ENCODE peak calls at places on chromosomes 13 and 19, in five cellular contexts. F is cardiac fibroblast, T is iris pigment epithelial cell, H is SW 1271, S is MM.1S. W is an unnamed sample.

GRCh38 chr19:53812335-53812734 is 11.8 kb downstream of the NLRP12 start:
- DNase-seq in S (no peak), T (no peak), F (no peak), H (no peak), W (no peak)

GRCh38 chr13:76965759-76966421 is 17.6 kb downstream of the ACOD1 start:
- DNase-seq in S (no peak), T (peak; percentile 85), H (no peak), F (peak; percentile 89), W (peak; percentile 83)

GRCh38 chr19:17348700-17349099 is 11.3 kb downstream of the GTPBP3 start:
- DNase-seq in T (no peak), F (peak; percentile 85), S (no peak), H (no peak), W (peak; percentile 81)

GRCh38 chr13:41955605-41956004 is 5.3 kb downstream of the VWA8 start:
- DNase-seq in T (no peak), F (no peak), H (no peak), S (no peak), W (no peak)

GRCh38 chr19:55209430-55210119 is at the start of gene PTPRH:
- DNase-seq in H (no peak), S (no peak), T (no peak), F (no peak), W (no peak)

GRCh38 chr13:114140909-114141255 is 8.5 kb upstream of the RASA3 start:
- DNase-seq in S (no peak), F (no peak), H (no peak), T (no peak), W (no peak)

GRCh38 chr13:20206836-20207235 is 14.1 kb upstream of the GJB2 start:
- DNase-seq in T (no peak), H (no peak), S (no peak), F (no peak), W (no peak)

GRCh38 chr13:71759506-71760225 is 107.3 kb downstream of the DACH1 start:
- DNase-seq in T (no peak), H (no peak), S (no peak), F (no peak), W (peak; percentile 87)

GRCh38 chr13:113049981-113050380 is 55.6 kb upstream of the F7 start:
- DNase-seq in S (no peak), T (no peak), F (no peak), H (no peak), W (no peak)

GRCh38 chr19:27759896-27760295 is 1453.1 kb downstream of the UQCRFS1 start:
- DNase-seq in F (no peak), H (no peak), S (no peak), T (no peak), W (no peak)

GRCh38 chr19:40395956-40396355 is 6.0 kb upstream of the HIPK4 start:
- DNase-seq in S (peak; percentile 40), F (no peak), T (no peak), H (no peak), W (no peak)

GRCh38 chr13:95530178-95530577 is 22.3 kb upstream of the CLDN10 start:
- DNase-seq in T (peak; percentile 66), H (no peak), F (peak; percentile 70), S (peak; percentile 21), W (peak; percentile 90)

GRCh38 chr19:7191946-7192691 is 102.1 kb downstream of the INSR start:
- DNase-seq in F (no peak), S (peak; percentile 86), T (no peak), H (no peak), W (no peak)

GRCh38 chr13:60755380-60756163 is 358.6 kb downstream of the TDRD3 start:
- DNase-seq in T (no peak), F (no peak), S (no peak), H (no peak), W (peak; percentile 13)

GRCh38 chr19:16160943-16161560 is 12.3 kb downstream of the CIB3 start:
- DNase-seq in F (peak; percentile 29), T (peak; percentile 85), H (peak; percentile 76), S (no peak), W (peak; percentile 74)

GRCh38 chr13:41547253-41548000 is 90.1 kb downstream of the RGCC start:
- DNase-seq in F (no peak), H (no peak), S (no peak), T (no peak), W (no peak)

GRCh38 chr13:76123548-76123947 is 487.4 kb downstream of the LMO7 start:
- DNase-seq in S (no peak), F (no peak), T (no peak), H (no peak), W (no peak)

GRCh38 chr19:36605101-36605838 is at the start of gene ZNF382:
- DNase-seq in H (peak; percentile 10), F (peak; percentile 69), T (peak; percentile 59), S (no peak), W (peak; percentile 92)

GRCh38 chr13:76723551-76724232 is 162.5 kb downstream of the KCTD12 start:
- DNase-seq in H (no peak), F (peak; percentile 84), T (peak; percentile 93), S (no peak), W (peak; percentile 80)

GRCh38 chr13:66532845-66533244 is 697.3 kb downstream of the PCDH9 start:
- DNase-seq in F (no peak), H (no peak), S (no peak), T (no peak), W (no peak)

GRCh38 chr13:100565291-100565690 is 23.3 kb downstream of the GGACT start:
- DNase-seq in T (no peak), H (no peak), S (peak; percentile 53), F (no peak), W (no peak)

GRCh38 chr19:46840157-46840942 is 10.3 kb downstream of the AP2S1 start:
- DNase-seq in H (no peak), T (peak; percentile 54), F (peak; percentile 77), S (peak; percentile 64), W (peak; percentile 82)

GRCh38 chr13:102724923-102725322 is 30.1 kb upstream of the METTL21C start:
- DNase-seq in F (peak; percentile 75), S (peak; percentile 17), H (no peak), T (peak; percentile 70), W (peak; percentile 44)

W was measured in astrocyte of the hippocampus.